ENCODE peak calls at places on chromosomes 2 and 18, in four cellular contexts. C, X, W and T are unnamed samples.
A peak's percentile ranks its signal among the peaks of the same experiment; 100 is the strongest.

GRCh38 chr2:7795358-7796199 is 878.4 kb downstream of the RNF144A start:
- DNase-seq in X (no peak), W (no peak), C (no peak), T (no peak)

GRCh38 chr2:121888189-121888557 is 132.7 kb downstream of the TSN start:
- DNase-seq in X (no peak), C (peak; percentile 13), W (no peak), T (no peak)

GRCh38 chr2:234963785-234964615 is 12.2 kb downstream of the SH3BP4 start:
- DNase-seq in W (no peak), C (no peak), X (peak; percentile 95), T (no peak)

GRCh38 chr2:10252651-10253050 is 50.1 kb upstream of the HPCAL1 start:
- DNase-seq in C (no peak), X (no peak), W (no peak), T (no peak)

GRCh38 chr18:43934322-43935050 is 657.2 kb upstream of the SYT4 start:
- DNase-seq in X (no peak), C (no peak), W (no peak), T (no peak)

GRCh38 chr2:201152517-201152916 is 30.4 kb upstream of the CASP10 start:
- DNase-seq in C (no peak), X (no peak), W (no peak), T (no peak)

GRCh38 chr2:79512442-79513401 is at the start of gene CTNNA2:
- DNase-seq in X (peak; percentile 4), C (peak; percentile 92), W (no peak), T (no peak)

GRCh38 chr2:151973901-151974199 is 125.0 kb downstream of the CACNB4 start:
- DNase-seq in W (no peak), C (peak; percentile 30), X (peak; percentile 12), T (no peak)

GRCh38 chr2:11748018-11748860 is 1.8 kb downstream of the LPIN1 start:
- DNase-seq in W (no peak), X (no peak), C (no peak), T (no peak)

GRCh38 chr18:7133181-7133580 is 15.6 kb upstream of the LAMA1 start:
- DNase-seq in X (no peak), C (no peak), W (no peak), T (no peak)

GRCh38 chr2:238401539-238401938 is 25.2 kb upstream of the ASB1 start:
- DNase-seq in X (no peak), C (no peak), W (no peak), T (no peak)

GRCh38 chr2:102256874-102257462 is 54.4 kb upstream of the IL1RL1 start:
- DNase-seq in W (no peak), C (no peak), X (no peak), T (no peak)

GRCh38 chr2:271917-272316 is 7.2 kb downstream of the ACP1 start:
- DNase-seq in X (no peak), C (no peak), W (no peak), T (no peak)
- H3K4me3 ChIP-seq in X (no peak overlapping the region), C (no peak overlapping the region), W (no peak overlapping the region), T (no peak overlapping the region)

DNA sequence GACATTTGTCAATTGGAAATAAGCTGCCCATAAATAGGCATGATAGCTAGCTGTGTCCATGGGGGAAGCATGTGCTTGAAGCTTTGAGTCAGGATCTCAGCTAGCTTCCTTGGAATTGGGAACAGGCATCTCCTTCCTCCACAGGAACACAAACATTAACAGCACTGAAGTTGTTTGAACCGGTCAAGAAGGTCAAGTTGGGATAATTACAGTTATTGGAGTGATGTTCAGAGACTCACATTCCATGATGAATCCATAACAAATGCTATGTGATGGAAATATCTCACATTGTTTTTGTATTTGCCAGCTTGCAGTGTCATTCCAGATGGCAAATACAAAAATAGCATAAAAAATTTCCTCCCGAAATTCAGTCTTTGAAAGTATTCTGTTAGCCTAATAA is 347.6 kb upstream of the SMIM21 start:
- DNase-seq in X (no peak), C (no peak), W (no peak), T (no peak)
- TF ChIP-seq CTCF in X (no peak), C (no peak), W (no peak), T (no peak)

GRCh38 chr2:236871500-236872001 is 214.1 kb upstream of the COPS8 start:
- DNase-seq in X (peak; percentile 47), W (no peak), C (no peak), T (peak; percentile 85)
- H3K4me3 ChIP-seq in X (no peak overlapping the region), W (no peak overlapping the region), C (no peak overlapping the region), T (no peak overlapping the region)

GRCh38 chr2:135876066-135876711 is at the start of gene MCM6:
- DNase-seq in X (peak; percentile 99), C (peak; percentile 99), W (peak; percentile 97), T (peak; percentile 88)
- TF ChIP-seq CTCF in X (no peak), C (no peak), W (no peak), T (no peak)

GRCh38 chr2:25341753-25342371 is at the start of gene DNMT3A:
- DNase-seq in X (peak; percentile 15), C (peak; percentile 83), W (peak; percentile 44), T (no peak)

GRCh38 chr2:25340340-25340886 is 1.3 kb downstream of the DNMT3A start:
- DNase-seq in W (no peak), C (peak; percentile 48), X (no peak), T (no peak)

GRCh38 chr2:25339791-25340339 is 1.9 kb downstream of the DNMT3A start:
- DNase-seq in X (no peak), C (peak; percentile 62), W (no peak), T (no peak)

GRCh38 chr2:25342372-25343186 is 854 bp upstream of the DNMT3A start:
- DNase-seq in X (peak; percentile 50), W (peak; percentile 70), C (peak; percentile 95), T (no peak)

GRCh38 chr2:25341031-25341727 is 546 bp downstream of the DNMT3A start:
- DNase-seq in W (no peak), C (peak; percentile 62), X (no peak), T (no peak)
- H3K4me3 ChIP-seq in W (no peak overlapping the region), C (peak overlapping the region; percentile 56), X (peak overlapping the region; percentile 54), T (peak overlapping the region; percentile 64)

DNA sequence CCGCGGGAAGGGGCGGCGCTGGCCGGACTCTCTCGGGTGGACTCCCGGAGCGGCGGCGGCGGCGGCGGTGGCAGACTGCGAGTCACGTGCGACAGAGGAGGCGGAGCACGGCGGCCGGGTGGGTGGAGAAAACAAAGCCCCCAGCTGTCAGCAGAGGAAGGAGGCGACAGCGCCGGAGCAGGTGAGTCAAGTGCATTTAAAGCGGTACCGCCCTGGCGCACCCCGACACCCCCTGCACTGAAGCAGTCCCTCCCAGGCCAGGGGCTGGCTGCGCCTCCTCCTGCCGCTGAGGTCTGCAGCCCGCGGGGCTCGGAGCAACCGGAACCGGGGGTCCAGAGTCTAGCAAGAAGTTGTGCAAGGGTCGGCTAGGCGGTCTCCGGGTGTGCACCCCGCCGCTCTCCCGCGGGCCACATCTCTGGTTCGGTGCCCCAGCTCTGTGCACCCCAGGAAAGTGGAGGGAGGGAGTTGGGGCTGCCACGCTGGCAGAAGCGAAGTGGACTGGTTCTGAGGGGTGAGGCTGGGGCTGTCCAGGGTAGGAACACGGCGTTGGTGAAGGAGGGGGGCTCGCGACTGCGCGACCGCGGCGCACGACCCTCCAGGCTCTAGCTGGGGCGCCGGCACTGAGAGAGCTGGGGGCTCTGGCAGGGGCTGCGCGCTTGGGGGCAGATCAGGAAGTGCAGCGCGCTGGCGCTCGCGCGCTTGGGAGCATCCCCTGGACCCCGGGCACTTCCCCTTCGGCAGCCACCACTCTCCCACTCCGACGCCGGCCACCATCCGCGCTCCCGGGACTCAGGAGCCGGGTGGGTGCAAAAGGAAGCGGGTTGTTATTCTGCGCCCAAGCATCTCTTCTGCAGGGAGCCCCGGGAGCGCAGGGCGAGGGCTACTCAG is 64.1 kb upstream of the MAPRE2 start:
- DNase-seq in C (peak; percentile 81), W (peak; percentile 73), X (no peak), T (no peak)
- TF ChIP-seq CTCF in C (no peak), W (no peak), X (no peak), T (no peak)

GRCh38 chr18:21112543-21113105 is 1.0 kb upstream of the ROCK1 start:
- DNase-seq in C (no peak), W (no peak), X (no peak), T (no peak)

GRCh38 chr18:21112140-21112473 is 494 bp upstream of the ROCK1 start:
- DNase-seq in X (no peak), C (no peak), W (no peak), T (no peak)

GRCh38 chr18:21111351-21112139 is at the start of gene ROCK1:
- DNase-seq in W (peak; percentile 99), X (peak; percentile 90), C (peak; percentile 98), T (peak; percentile 74)

GRCh38 chr18:21117385-21118135 is 5.9 kb upstream of the ROCK1 start:
- DNase-seq in C (no peak), X (peak; percentile 46), W (no peak), T (peak; percentile 84)

DNA sequence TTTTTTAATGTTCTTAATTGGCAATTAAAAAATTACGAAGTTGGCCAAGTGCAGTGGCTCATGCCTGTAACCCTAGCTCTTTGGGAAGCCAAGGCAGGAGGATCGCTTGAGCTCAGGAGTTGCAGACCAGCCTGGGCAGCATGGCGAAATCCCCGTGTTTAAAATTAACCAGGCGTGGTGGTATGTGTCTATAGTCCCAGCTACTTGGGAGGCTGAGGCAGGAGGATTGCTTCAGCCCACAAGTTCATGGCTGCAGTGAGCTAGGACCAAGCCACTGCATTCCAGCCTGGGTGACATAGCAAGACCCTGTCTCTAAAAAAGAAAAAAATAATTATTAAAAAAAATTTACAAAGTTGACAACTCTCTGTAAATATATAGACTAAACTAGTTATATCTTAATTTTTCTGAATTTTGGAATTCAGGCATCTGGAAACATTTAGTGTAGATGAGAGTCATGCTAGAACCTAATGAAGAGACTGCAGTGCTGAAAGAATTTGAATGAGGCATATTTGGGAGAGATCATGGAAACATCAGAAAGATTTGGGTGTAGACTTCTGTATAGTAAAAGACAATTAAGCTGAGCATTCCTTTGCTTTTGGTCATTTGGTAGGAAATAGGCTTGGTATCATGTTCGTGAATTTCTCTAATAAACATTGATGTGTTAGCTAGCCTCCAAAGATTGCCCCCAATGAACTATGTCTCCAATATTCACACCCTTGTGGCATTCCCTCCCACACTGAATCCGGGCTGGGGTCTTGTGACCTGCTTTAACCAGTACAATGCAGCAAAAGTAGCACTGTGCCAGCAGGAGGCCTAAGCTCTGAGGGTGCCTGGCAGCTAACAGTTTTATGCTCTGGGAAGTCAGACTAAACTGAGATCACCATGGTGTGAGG is 4.2 kb upstream of the ROCK1 start:
- DNase-seq in W (no peak), C (peak; percentile 21), X (no peak), T (peak; percentile 74)
- H3K4me3 ChIP-seq in W (no peak overlapping the region), C (no peak overlapping the region), X (no peak overlapping the region), T (no peak overlapping the region)

DNA sequence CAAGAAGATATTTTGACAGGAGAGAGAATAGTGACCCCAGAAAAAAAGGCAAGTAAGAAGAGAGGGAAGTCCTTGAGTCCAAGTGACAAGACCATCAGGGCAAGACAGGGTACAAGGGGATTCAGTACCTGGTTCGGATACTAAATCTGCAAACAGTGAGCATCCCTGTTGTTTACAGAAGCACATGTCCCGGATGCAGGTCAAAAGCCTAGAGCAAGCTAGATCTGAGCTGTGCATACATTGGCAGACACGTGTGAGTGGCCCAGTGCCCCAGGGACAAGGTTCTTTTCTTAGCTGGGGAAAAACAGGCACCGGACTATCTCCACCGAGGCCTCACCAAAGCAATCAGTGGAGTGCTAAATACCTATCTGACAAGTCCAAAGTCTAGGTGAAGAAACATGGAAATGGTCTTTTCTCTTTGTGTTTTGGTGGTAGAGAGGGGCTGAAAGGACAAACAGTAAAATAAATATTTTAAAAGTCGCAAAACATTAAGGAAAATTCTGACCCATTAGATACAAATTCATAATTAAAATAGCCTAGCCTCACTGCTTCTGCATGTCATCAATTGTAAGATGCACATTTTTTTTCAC is 165.2 kb downstream of the SUCLG1 start:
- DNase-seq in W (no peak), C (no peak), X (no peak), T (no peak)
- TF ChIP-seq CTCF in W (no peak), C (no peak), X (no peak), T (no peak)